ENCODE peak calls at places on chromosomes 11 and 22, in ten cellular contexts. One of them, this sample, is unnamed.
A peak's percentile ranks its signal among the peaks of the same experiment; 100 is the strongest.

GRCh38 chr22:22913989-22914388 is 26.4 kb downstream of the IGLL5 start:
- DNase-seq in activated CD4-positive, alpha-beta T cell treated with anti-CD3 and anti-CD28 coated beads, Interleukin-2, amount 10 ng/mL, durations not matched to agents 7 days and 5 days: no peak
- DNase-seq in kidney glomerular epithelial cell: no peak
- DNase-seq in osteocyte: no peak
- DNase-seq in IMR-90: no peak
- DNase-seq in activated T-cell treated with anti-CD3 and anti-CD28 coated beads for 1 hour: no peak
- DNase-seq in H7: no peak
- DNase-seq in A172: no peak
- DNase-seq in endothelial cell: no peak
- DNase-seq in mammary epithelial cell: no peak
- DNase-seq in this sample: no peak

GRCh38 chr22:31764785-31765184 is 11.0 kb downstream of the DEPDC5 start:
- DNase-seq in A172: no peak
- DNase-seq in H7: no peak
- DNase-seq in activated CD4-positive, alpha-beta T cell treated with anti-CD3 and anti-CD28 coated beads, Interleukin-2, amount 10 ng/mL, durations not matched to agents 7 days and 5 days: no peak
- DNase-seq in kidney glomerular epithelial cell: no peak
- DNase-seq in mammary epithelial cell: no peak
- DNase-seq in osteocyte: no peak
- DNase-seq in endothelial cell: no peak
- DNase-seq in activated T-cell treated with anti-CD3 and anti-CD28 coated beads for 1 hour: no peak
- DNase-seq in IMR-90: no peak
- DNase-seq in this sample: no peak

GRCh38 chr11:112453601-112454577 is 193.2 kb upstream of the PLET1 start:
- DNase-seq in activated T-cell treated with anti-CD3 and anti-CD28 coated beads for 1 hour: peak; percentile 11
- DNase-seq in IMR-90: peak; percentile 12
- DNase-seq in osteocyte: no peak
- DNase-seq in H7: peak; percentile 64
- DNase-seq in activated CD4-positive, alpha-beta T cell treated with anti-CD3 and anti-CD28 coated beads, Interleukin-2, amount 10 ng/mL, durations not matched to agents 7 days and 5 days: peak; percentile 18
- DNase-seq in endothelial cell: peak; percentile 51
- DNase-seq in A172: peak; percentile 25
- DNase-seq in mammary epithelial cell: peak; percentile 20
- DNase-seq in kidney glomerular epithelial cell: no peak
- DNase-seq in this sample: no peak

GRCh38 chr11:79078999-79079398 is 361.8 kb downstream of the TENM4 start:
- DNase-seq in osteocyte: no peak
- DNase-seq in activated T-cell treated with anti-CD3 and anti-CD28 coated beads for 1 hour: no peak
- DNase-seq in mammary epithelial cell: no peak
- DNase-seq in activated CD4-positive, alpha-beta T cell treated with anti-CD3 and anti-CD28 coated beads, Interleukin-2, amount 10 ng/mL, durations not matched to agents 7 days and 5 days: no peak
- DNase-seq in kidney glomerular epithelial cell: no peak
- DNase-seq in A172: no peak
- DNase-seq in endothelial cell: no peak
- DNase-seq in IMR-90: no peak
- DNase-seq in H7: no peak
- DNase-seq in this sample: no peak

GRCh38 chr11:22331771-22332170 is 6.4 kb upstream of the SLC17A6 start:
- DNase-seq in activated T-cell treated with anti-CD3 and anti-CD28 coated beads for 1 hour: no peak
- DNase-seq in mammary epithelial cell: no peak
- DNase-seq in H7: no peak
- DNase-seq in endothelial cell: no peak
- DNase-seq in activated CD4-positive, alpha-beta T cell treated with anti-CD3 and anti-CD28 coated beads, Interleukin-2, amount 10 ng/mL, durations not matched to agents 7 days and 5 days: no peak
- DNase-seq in IMR-90: no peak
- DNase-seq in osteocyte: no peak
- DNase-seq in kidney glomerular epithelial cell: no peak
- DNase-seq in A172: no peak
- DNase-seq in this sample: no peak

GRCh38 chr22:43385770-43386641 is 25.8 kb upstream of the MPPED1 start:
- DNase-seq in activated T-cell treated with anti-CD3 and anti-CD28 coated beads for 1 hour: peak; percentile 65
- DNase-seq in osteocyte: peak; percentile 93
- DNase-seq in H7: peak; percentile 94
- DNase-seq in mammary epithelial cell: peak; percentile 51
- DNase-seq in A172: peak; percentile 36
- DNase-seq in kidney glomerular epithelial cell: peak; percentile 85
- DNase-seq in IMR-90: peak; percentile 65
- DNase-seq in activated CD4-positive, alpha-beta T cell treated with anti-CD3 and anti-CD28 coated beads, Interleukin-2, amount 10 ng/mL, durations not matched to agents 7 days and 5 days: peak; percentile 76
- DNase-seq in endothelial cell: peak; percentile 91
- DNase-seq in this sample: peak; percentile 83

GRCh38 chr11:88482871-88483301 is 145.3 kb upstream of the CTSC start:
- DNase-seq in activated T-cell treated with anti-CD3 and anti-CD28 coated beads for 1 hour: no peak
- DNase-seq in kidney glomerular epithelial cell: no peak
- DNase-seq in IMR-90: peak; percentile 65
- DNase-seq in activated CD4-positive, alpha-beta T cell treated with anti-CD3 and anti-CD28 coated beads, Interleukin-2, amount 10 ng/mL, durations not matched to agents 7 days and 5 days: no peak
- DNase-seq in H7: no peak
- DNase-seq in A172: peak; percentile 14
- DNase-seq in mammary epithelial cell: peak; percentile 42
- DNase-seq in endothelial cell: no peak
- DNase-seq in osteocyte: no peak
- DNase-seq in this sample: no peak

GRCh38 chr11:118907051-118907748 is 18.5 kb downstream of the BCL9L start:
- DNase-seq in IMR-90: peak; percentile 62
- DNase-seq in kidney glomerular epithelial cell: peak; percentile 51
- DNase-seq in activated T-cell treated with anti-CD3 and anti-CD28 coated beads for 1 hour: peak; percentile 83
- DNase-seq in A172: peak; percentile 55
- DNase-seq in endothelial cell: peak; percentile 89
- DNase-seq in activated CD4-positive, alpha-beta T cell treated with anti-CD3 and anti-CD28 coated beads, Interleukin-2, amount 10 ng/mL, durations not matched to agents 7 days and 5 days: peak; percentile 90
- DNase-seq in mammary epithelial cell: peak; percentile 69
- DNase-seq in osteocyte: peak; percentile 94
- DNase-seq in H7: peak; percentile 92
- DNase-seq in this sample: peak; percentile 75

GRCh38 chr22:46537221-46537945 is at the start of gene CELSR1:
- DNase-seq in activated CD4-positive, alpha-beta T cell treated with anti-CD3 and anti-CD28 coated beads, Interleukin-2, amount 10 ng/mL, durations not matched to agents 7 days and 5 days: no peak
- DNase-seq in IMR-90: peak; percentile 11
- DNase-seq in osteocyte: no peak
- DNase-seq in mammary epithelial cell: peak; percentile 83
- DNase-seq in endothelial cell: peak; percentile 45
- DNase-seq in A172: peak; percentile 35
- DNase-seq in activated T-cell treated with anti-CD3 and anti-CD28 coated beads for 1 hour: no peak
- DNase-seq in H7: peak; percentile 97
- DNase-seq in kidney glomerular epithelial cell: peak; percentile 44
- DNase-seq in this sample: peak; percentile 59

GRCh38 chr11:132784441-132784840 is 747.9 kb downstream of the OPCML start:
- DNase-seq in H7: no peak
- DNase-seq in IMR-90: peak; percentile 67
- DNase-seq in A172: peak; percentile 13
- DNase-seq in mammary epithelial cell: peak; percentile 27
- DNase-seq in activated T-cell treated with anti-CD3 and anti-CD28 coated beads for 1 hour: no peak
- DNase-seq in kidney glomerular epithelial cell: no peak
- DNase-seq in endothelial cell: no peak
- DNase-seq in osteocyte: no peak
- DNase-seq in activated CD4-positive, alpha-beta T cell treated with anti-CD3 and anti-CD28 coated beads, Interleukin-2, amount 10 ng/mL, durations not matched to agents 7 days and 5 days: no peak
- DNase-seq in this sample: no peak